ENCODE peak calls at places on chromosomes 13 and 19, in seven cellular contexts. L is AG04450; I is CD8-positive, alpha-beta T cell; W is DMS153; J is HCT116; N is GM23338; H is NCI-H2081. O is an unnamed sample.

GRCh38 chr13:114226699-114227323 is 7.9 kb upstream of the CDC16 start:
- DNase-seq in L (peak), I (peak), W (peak), J (peak), N (peak), H (peak), O (peak)

GRCh38 chr19:10812196-10812595 is 23.8 kb downstream of the TMED1 start:
- DNase-seq in L (no peak), I (no peak), W (no peak), J (no peak), N (peak), H (no peak), O (no peak)

GRCh38 chr19:50679177-50680125 is 30.2 kb downstream of the C19orf81 start:
- DNase-seq in L (peak), I (peak), W (peak), J (peak), N (peak), H (peak), O (no peak)

GRCh38 chr19:2455481-2456300 is 1.1 kb downstream of the LMNB2 start:
- DNase-seq in L (no peak), I (peak), W (no peak), J (no peak), N (no peak), H (peak), O (no peak)

GRCh38 chr19:39409886-39410619 is 2.4 kb upstream of the PLEKHG2 start:
- DNase-seq in L (no peak), I (peak), W (peak), J (peak), N (peak), H (no peak), O (peak)

GRCh38 chr19:48685583-48685982 is 10.2 kb upstream of the FUT2 start:
- DNase-seq in L (no peak), I (no peak), W (no peak), J (no peak), N (no peak), H (no peak), O (no peak)

GRCh38 chr13:73062368-73062767 is 3.6 kb downstream of the KLF5 start:
- DNase-seq in L (no peak), I (no peak), W (no peak), J (no peak), N (no peak), H (no peak), O (no peak)

GRCh38 chr13:99610702-99611289 is 109.5 kb downstream of the TM9SF2 start:
- DNase-seq in L (no peak), I (no peak), W (no peak), J (no peak), N (peak), H (no peak), O (peak)

GRCh38 chr19:29845576-29846176 is 33.9 kb downstream of the CCNE1 start:
- DNase-seq in L (no peak), I (peak), W (no peak), J (no peak), N (peak), H (no peak), O (peak)